ENCODE peak calls at places on chromosome 7, in seven cellular contexts. X is stimulated activated CD4-positive, alpha-beta T cell treated with anti-CD3 and anti-CD28 coated beads, Interleukin-1b, Interleukin-23, amount 100 ng/mL, for 24 hours; O is astrocyte; U is GM03348; H is amniotic stem cell; L is ELR; J is G401. S is an unnamed sample.

GRCh38 chr7:25842201-25842726 is 309.7 kb upstream of the NFE2L3 start:
- DNase-seq in L (no peak), H (no peak), O (peak), U (no peak), J (peak), X (no peak), S (no peak)

GRCh38 chr7:93036807-93037206 is 81.0 kb downstream of the SAMD9 start:
- DNase-seq in H (no peak), L (no peak), U (no peak), O (no peak), X (no peak), J (no peak), S (no peak)

GRCh38 chr7:155455776-155456516 is 2.0 kb upstream of the EN2 start:
- DNase-seq in O (no peak), U (no peak), J (peak), X (no peak), L (no peak), H (no peak), S (no peak)

GRCh38 chr7:99380823-99381663 is 6.5 kb downstream of the ARPC1B start:
- DNase-seq in X (peak), U (no peak), H (no peak), L (no peak), J (no peak), O (no peak), S (no peak)

GRCh38 chr7:83937930-83938329 is 256.7 kb downstream of the SEMA3A start:
- DNase-seq in L (no peak), O (no peak), U (no peak), J (no peak), X (no peak), H (no peak), S (no peak)

GRCh38 chr7:142813262-142813661 is 41.6 kb upstream of the EPHB6 start:
- DNase-seq in O (peak), J (no peak), H (peak), U (peak), L (peak), X (no peak), S (peak)

GRCh38 chr7:107932851-107933250 is 41.9 kb downstream of the DLD start:
- DNase-seq in J (no peak), O (no peak), L (no peak), X (no peak), H (no peak), U (no peak), S (no peak)

GRCh38 chr7:12475362-12476063 is 71.8 kb upstream of the VWDE start:
- DNase-seq in U (peak), L (peak), X (no peak), J (no peak), O (peak), H (peak), S (no peak)

GRCh38 chr7:1081336-1081735 is 6.6 kb upstream of the GPER1 start:
- DNase-seq in J (no peak), U (no peak), H (no peak), L (no peak), X (no peak), O (no peak), S (no peak)

GRCh38 chr7:100170111-100170897 is 1.9 kb upstream of the GAL3ST4 start:
- DNase-seq in X (no peak), O (no peak), U (no peak), L (no peak), J (no peak), H (no peak), S (no peak)

GRCh38 chr7:128073671-128074070 is 42.4 kb upstream of the LRRC4 start:
- DNase-seq in U (no peak), J (no peak), O (no peak), H (no peak), X (no peak), L (no peak), S (no peak)

GRCh38 chr7:100583132-100584045 is 2.5 kb downstream of the LRCH4 start:
- DNase-seq in L (peak), U (no peak), H (no peak), X (peak), J (no peak), O (no peak), S (no peak)

GRCh38 chr7:44733708-44734481 is 14.8 kb upstream of the ZMIZ2 start:
- DNase-seq in U (no peak), J (no peak), X (no peak), O (peak), H (peak), L (peak), S (peak)

GRCh38 chr7:92402920-92403759 is 44.1 kb upstream of the GATAD1 start:
- DNase-seq in X (no peak), U (peak), J (peak), L (peak), O (peak), H (no peak), S (peak)

GRCh38 chr7:107712025-107712424 is 31.9 kb upstream of the CBLL1 start:
- DNase-seq in X (no peak), H (no peak), L (no peak), O (no peak), U (no peak), J (no peak), S (no peak)

S was measured in GM04504.